ENCODE peak calls at places on chromosome 16, in four cellular contexts. One of them, this sample, is unnamed.

GRCh38 chr16:68076560-68076959 is 8.6 kb upstream of the NFATC3 start:
- DNase-seq in DND-41: no peak
- DNase-seq in astrocyte: no peak
- DNase-seq in IMR-90: no peak
- DNase-seq in this sample: no peak

GRCh38 chr16:81487301-81487720 is 42.7 kb downstream of the CMIP start:
- DNase-seq in DND-41: no peak
- DNase-seq in astrocyte: peak; percentile 68
- DNase-seq in IMR-90: no peak
- DNase-seq in this sample: no peak

GRCh38 chr16:4202615-4203014 is 39.3 kb downstream of the SRL start:
- DNase-seq in DND-41: no peak
- DNase-seq in astrocyte: no peak
- DNase-seq in IMR-90: no peak
- DNase-seq in this sample: no peak

GRCh38 chr16:24728891-24729242 is 584 bp upstream of the TNRC6A start:
- DNase-seq in DND-41: no peak
- DNase-seq in astrocyte: no peak
- DNase-seq in IMR-90: no peak
- DNase-seq in this sample: no peak

GRCh38 chr16:4384497-4384896 is 12.8 kb downstream of the VASN start:
- DNase-seq in DND-41: no peak
- DNase-seq in astrocyte: no peak
- DNase-seq in IMR-90: peak; percentile 43
- DNase-seq in this sample: no peak

GRCh38 chr16:69476920-69477418 is 52.5 kb downstream of the CYB5B start:
- DNase-seq in DND-41: no peak
- DNase-seq in astrocyte: peak; percentile 90
- DNase-seq in IMR-90: peak; percentile 97
- DNase-seq in this sample: peak; percentile 76

GRCh38 chr16:58882292-58882691 is 148.2 kb upstream of the GOT2 start:
- DNase-seq in DND-41: no peak
- DNase-seq in astrocyte: no peak
- DNase-seq in IMR-90: no peak
- DNase-seq in this sample: no peak

GRCh38 chr16:57422026-57422944 is 17.7 kb downstream of the CCL17 start:
- DNase-seq in DND-41: no peak
- DNase-seq in astrocyte: peak; percentile 29
- DNase-seq in IMR-90: peak; percentile 72
- DNase-seq in this sample: peak; percentile 33

GRCh38 chr16:53504665-53505064 is 1.7 kb upstream of the AKTIP start:
- DNase-seq in DND-41: no peak
- DNase-seq in astrocyte: peak; percentile 56
- DNase-seq in IMR-90: peak; percentile 46
- DNase-seq in this sample: peak; percentile 4

GRCh38 chr16:57532251-57532625 is 4.1 kb downstream of the CCDC102A start:
- DNase-seq in DND-41: no peak
- DNase-seq in astrocyte: no peak
- DNase-seq in IMR-90: no peak
- DNase-seq in this sample: no peak

GRCh38 chr16:66984902-66985311 is 3.5 kb upstream of the CES4A start:
- DNase-seq in DND-41: peak; percentile 64
- DNase-seq in astrocyte: no peak
- DNase-seq in IMR-90: no peak
- DNase-seq in this sample: no peak

GRCh38 chr16:11190585-11191565 is 65.1 kb downstream of the SOCS1 start:
- DNase-seq in DND-41: no peak
- DNase-seq in astrocyte: peak; percentile 27
- DNase-seq in IMR-90: peak; percentile 62
- DNase-seq in this sample: peak; percentile 39

GRCh38 chr16:3101018-3101840 is 2.1 kb upstream of the ZSCAN10 start:
- DNase-seq in DND-41: peak; percentile 24
- DNase-seq in astrocyte: no peak
- DNase-seq in IMR-90: no peak
- DNase-seq in this sample: no peak

GRCh38 chr16:53789159-53789558 is 85.2 kb downstream of the FTO start:
- DNase-seq in DND-41: no peak
- DNase-seq in astrocyte: peak; percentile 94
- DNase-seq in IMR-90: peak; percentile 84
- DNase-seq in this sample: peak; percentile 59

GRCh38 chr16:19959736-19960135 is 75.1 kb upstream of the GPRC5B start:
- DNase-seq in DND-41: no peak
- DNase-seq in astrocyte: no peak
- DNase-seq in IMR-90: no peak
- DNase-seq in this sample: no peak

GRCh38 chr16:84785843-84786538 is 33.8 kb upstream of the CRISPLD2 start:
- DNase-seq in DND-41: no peak
- DNase-seq in astrocyte: peak; percentile 63
- DNase-seq in IMR-90: peak; percentile 70
- DNase-seq in this sample: no peak

GRCh38 chr16:2426941-2427361 is 2.3 kb upstream of the CCNF start:
- DNase-seq in DND-41: no peak
- DNase-seq in astrocyte: no peak
- DNase-seq in IMR-90: no peak
- DNase-seq in this sample: peak; percentile 27

GRCh38 chr16:57091200-57091989 is 988 bp upstream of the CPNE2 start:
- DNase-seq in DND-41: no peak
- DNase-seq in astrocyte: peak; percentile 35
- DNase-seq in IMR-90: peak; percentile 53
- DNase-seq in this sample: peak; percentile 47

GRCh38 chr16:21962475-21962874 is 9.3 kb downstream of the UQCRC2 start:
- DNase-seq in DND-41: no peak
- DNase-seq in astrocyte: no peak
- DNase-seq in IMR-90: no peak
- DNase-seq in this sample: no peak

GRCh38 chr16:56985962-56986360 is 3.4 kb upstream of the NLRC5 start:
- DNase-seq in DND-41: no peak
- DNase-seq in astrocyte: no peak
- DNase-seq in IMR-90: no peak
- DNase-seq in this sample: no peak

DNA sequence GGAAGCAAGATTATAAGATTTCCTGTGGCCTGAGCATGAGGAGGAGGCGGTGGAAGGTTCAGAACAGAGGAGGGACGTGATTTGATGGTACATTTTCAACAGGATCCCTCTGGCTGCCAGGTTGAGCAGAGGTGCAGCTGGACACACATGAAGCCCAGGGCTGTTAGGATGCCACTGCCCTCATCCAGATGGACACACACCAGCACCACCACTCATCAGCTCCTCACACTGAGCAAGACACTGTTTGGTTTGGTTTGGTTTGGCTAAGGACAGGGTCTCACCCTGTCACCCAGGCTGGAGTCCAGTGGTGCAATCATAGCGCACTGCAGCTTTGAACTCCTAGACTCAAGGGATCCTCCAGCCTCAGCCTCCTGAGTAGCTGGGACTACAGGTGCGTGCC is 402.6 kb upstream of the C16orf82 start:
- DNase-seq in DND-41: no peak
- DNase-seq in astrocyte: no peak
- DNase-seq in IMR-90: no peak
- DNase-seq in this sample: no peak
- TF ChIP-seq CTCF in DND-41: no peak
- TF ChIP-seq CTCF in astrocyte: no peak
- TF ChIP-seq CTCF in IMR-90: no peak
- TF ChIP-seq CTCF in this sample: no peak

GRCh38 chr16:86949630-86950029 is 367.6 kb downstream of the C16orf95 start:
- DNase-seq in DND-41: no peak
- DNase-seq in astrocyte: no peak
- DNase-seq in IMR-90: no peak
- DNase-seq in this sample: no peak

GRCh38 chr16:86953631-86954465 is 363.3 kb downstream of the C16orf95 start:
- DNase-seq in DND-41: no peak
- DNase-seq in astrocyte: no peak
- DNase-seq in IMR-90: no peak
- DNase-seq in this sample: no peak

GRCh38 chr16:86951041-86951822 is 366.0 kb downstream of the C16orf95 start:
- DNase-seq in DND-41: no peak
- DNase-seq in astrocyte: no peak
- DNase-seq in IMR-90: no peak
- DNase-seq in this sample: no peak

GRCh38 chr16:86952769-86953168 is 364.4 kb downstream of the C16orf95 start:
- DNase-seq in DND-41: no peak
- DNase-seq in astrocyte: no peak
- DNase-seq in IMR-90: peak; percentile 61
- DNase-seq in this sample: peak; percentile 6

GRCh38 chr16:86951831-86952598 is 365.2 kb downstream of the C16orf95 start:
- DNase-seq in DND-41: no peak
- DNase-seq in astrocyte: peak; percentile 99
- DNase-seq in IMR-90: peak; percentile 99
- DNase-seq in this sample: peak; percentile 92
- H3K4me2 ChIP-seq in DND-41: no peak overlapping the region
- H3K4me2 ChIP-seq in astrocyte: peak overlapping the region; percentile 79
- H3K4me2 ChIP-seq in IMR-90: peak overlapping the region; percentile 41
- H3K4me2 ChIP-seq in this sample: peak overlapping the region; percentile 39

GRCh38 chr16:88726408-88726749 is 20.1 kb downstream of the CTU2 start:
- DNase-seq in DND-41: no peak
- DNase-seq in astrocyte: no peak
- DNase-seq in IMR-90: no peak
- DNase-seq in this sample: no peak

GRCh38 chr16:88726981-88727380 is 20.7 kb downstream of the CTU2 start:
- DNase-seq in DND-41: no peak
- DNase-seq in astrocyte: no peak
- DNase-seq in IMR-90: no peak
- DNase-seq in this sample: no peak

GRCh38 chr16:88724855-88725555 is 18.7 kb downstream of the CTU2 start:
- DNase-seq in DND-41: no peak
- DNase-seq in astrocyte: no peak
- DNase-seq in IMR-90: no peak
- DNase-seq in this sample: no peak

GRCh38 chr16:88723911-88724310 is 17.6 kb downstream of the CTU2 start:
- DNase-seq in DND-41: no peak
- DNase-seq in astrocyte: no peak
- DNase-seq in IMR-90: no peak
- DNase-seq in this sample: no peak

DNA sequence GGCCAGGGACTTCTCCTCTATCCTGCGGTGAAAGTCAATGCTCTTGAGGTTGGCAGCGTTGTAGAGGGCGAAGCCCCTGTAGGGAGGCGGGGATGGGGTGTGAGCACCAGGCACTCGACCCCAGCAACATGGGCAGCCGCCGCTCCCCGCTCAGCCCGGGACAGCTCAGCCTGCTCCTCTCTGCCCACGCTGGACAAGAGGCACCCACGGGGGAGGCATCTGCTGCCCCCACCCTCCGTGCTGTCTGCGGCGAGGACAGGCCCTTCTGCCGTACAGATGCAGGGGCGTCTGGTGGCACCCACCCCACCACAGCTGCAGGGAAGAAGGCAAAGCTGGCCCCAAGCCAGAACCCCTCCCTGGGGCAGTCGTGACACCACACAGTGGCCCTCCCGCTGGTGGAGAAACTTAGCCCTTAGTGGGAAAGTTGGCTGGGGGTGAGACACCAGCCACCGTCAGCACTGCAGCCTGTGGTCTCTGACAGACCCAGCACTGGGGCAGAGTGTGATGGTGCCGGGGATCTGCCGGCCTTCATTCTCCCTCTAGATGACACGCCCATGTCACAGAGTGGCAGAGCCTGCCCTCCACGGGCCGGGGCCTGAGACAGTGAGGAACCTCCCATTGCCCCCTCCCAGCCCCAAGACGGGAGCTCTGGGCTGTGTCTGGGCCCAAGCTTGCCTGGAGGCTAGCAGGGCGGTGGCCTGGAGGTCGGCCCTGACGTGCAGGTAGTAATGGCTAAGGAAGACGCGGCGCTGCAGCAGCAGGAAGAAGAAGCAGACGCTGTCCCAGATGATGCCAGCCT is 19.5 kb downstream of the CTU2 start:
- DNase-seq in DND-41: no peak
- DNase-seq in astrocyte: no peak
- DNase-seq in IMR-90: no peak
- DNase-seq in this sample: no peak
- H3K9ac ChIP-seq in DND-41: no peak overlapping the region
- H3K9ac ChIP-seq in astrocyte: no peak overlapping the region
- H3K9ac ChIP-seq in IMR-90: no peak overlapping the region
- H3K9ac ChIP-seq in this sample: no peak overlapping the region

DNA sequence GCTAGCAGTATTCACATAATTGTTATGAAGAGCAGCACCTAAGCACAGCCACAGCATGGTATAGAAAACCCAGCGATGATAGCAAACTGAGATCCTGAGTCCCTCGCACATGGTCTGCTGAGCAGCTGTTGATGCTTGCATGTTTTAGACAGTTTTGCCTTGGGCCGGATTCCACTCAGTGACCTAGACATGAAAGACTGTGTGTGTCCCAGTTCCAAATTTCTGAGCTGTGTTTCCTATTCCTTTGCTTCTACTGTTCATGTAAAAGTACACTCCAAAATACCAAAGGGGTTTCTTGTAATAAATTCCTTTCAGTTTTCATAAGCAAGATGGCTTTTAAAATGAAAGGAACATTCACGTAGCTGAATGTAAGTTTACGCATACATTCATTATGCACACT is 30.8 kb upstream of the CMTR2 start:
- DNase-seq in DND-41: no peak
- DNase-seq in astrocyte: no peak
- DNase-seq in IMR-90: no peak
- DNase-seq in this sample: no peak
- TF ChIP-seq CTCF in DND-41: no peak
- TF ChIP-seq CTCF in astrocyte: no peak
- TF ChIP-seq CTCF in IMR-90: no peak
- TF ChIP-seq CTCF in this sample: no peak